ENCODE peak calls at places on chromosomes 16 and 17, in eight cellular contexts. One of them, this sample, is unnamed.

GRCh38 chr16:90081606-90081970 is 4.5 kb upstream of the PRDM7 start:
- DNase-seq in tibial nerve: no peak
- DNase-seq in endothelial cell of umbilical vein: no peak
- DNase-seq in upper lobe of left lung: no peak
- DNase-seq in body of pancreas: no peak
- DNase-seq in prostate gland: no peak
- DNase-seq in Peyer's patch: no peak
- DNase-seq in transverse colon: no peak
- DNase-seq in this sample: no peak

GRCh38 chr17:32303861-32304288 is 38.1 kb downstream of the C17orf75 start:
- DNase-seq in tibial nerve: no peak
- DNase-seq in endothelial cell of umbilical vein: no peak
- DNase-seq in upper lobe of left lung: no peak
- DNase-seq in body of pancreas: no peak
- DNase-seq in prostate gland: no peak
- DNase-seq in Peyer's patch: no peak
- DNase-seq in transverse colon: no peak
- DNase-seq in this sample: no peak

GRCh38 chr17:73841431-73842060 is 197.3 kb upstream of the SDK2 start:
- DNase-seq in tibial nerve: no peak
- DNase-seq in endothelial cell of umbilical vein: no peak
- DNase-seq in upper lobe of left lung: no peak
- DNase-seq in body of pancreas: no peak
- DNase-seq in prostate gland: no peak
- DNase-seq in Peyer's patch: no peak
- DNase-seq in transverse colon: peak; percentile 14
- DNase-seq in this sample: no peak

GRCh38 chr17:27502526-27503324 is 46.5 kb downstream of the KSR1 start:
- DNase-seq in tibial nerve: no peak
- DNase-seq in endothelial cell of umbilical vein: no peak
- DNase-seq in upper lobe of left lung: no peak
- DNase-seq in body of pancreas: peak; percentile 27
- DNase-seq in prostate gland: no peak
- DNase-seq in Peyer's patch: no peak
- DNase-seq in transverse colon: no peak
- DNase-seq in this sample: no peak

GRCh38 chr17:29149431-29150064 is 30.6 kb downstream of the MYO18A start:
- DNase-seq in tibial nerve: no peak
- DNase-seq in endothelial cell of umbilical vein: no peak
- DNase-seq in upper lobe of left lung: peak; percentile 45
- DNase-seq in body of pancreas: no peak
- DNase-seq in prostate gland: peak; percentile 48
- DNase-seq in Peyer's patch: no peak
- DNase-seq in transverse colon: peak; percentile 33
- DNase-seq in this sample: no peak

GRCh38 chr17:80475949-80476876 is at the start of gene NPTX1:
- DNase-seq in tibial nerve: no peak
- DNase-seq in endothelial cell of umbilical vein: peak; percentile 16
- DNase-seq in upper lobe of left lung: no peak
- DNase-seq in body of pancreas: no peak
- DNase-seq in prostate gland: no peak
- DNase-seq in Peyer's patch: no peak
- DNase-seq in transverse colon: no peak
- DNase-seq in this sample: no peak

GRCh38 chr16:89037261-89038152 is 56.1 kb upstream of the ACSF3 start:
- DNase-seq in tibial nerve: no peak
- DNase-seq in endothelial cell of umbilical vein: peak; percentile 24
- DNase-seq in upper lobe of left lung: no peak
- DNase-seq in body of pancreas: no peak
- DNase-seq in prostate gland: no peak
- DNase-seq in Peyer's patch: no peak
- DNase-seq in transverse colon: no peak
- DNase-seq in this sample: no peak

GRCh38 chr17:28570716-28571254 is 539 bp downstream of the PIGS start:
- DNase-seq in tibial nerve: no peak
- DNase-seq in endothelial cell of umbilical vein: peak; percentile 37
- DNase-seq in upper lobe of left lung: peak; percentile 64
- DNase-seq in body of pancreas: no peak
- DNase-seq in prostate gland: peak; percentile 55
- DNase-seq in Peyer's patch: peak; percentile 65
- DNase-seq in transverse colon: peak; percentile 53
- DNase-seq in this sample: peak; percentile 48

GRCh38 chr17:48908853-48909394 is 717 bp downstream of the UBE2Z start:
- DNase-seq in tibial nerve: peak; percentile 49
- DNase-seq in endothelial cell of umbilical vein: peak; percentile 89
- DNase-seq in upper lobe of left lung: peak; percentile 87
- DNase-seq in body of pancreas: peak; percentile 70
- DNase-seq in prostate gland: peak; percentile 65
- DNase-seq in Peyer's patch: peak; percentile 77
- DNase-seq in transverse colon: peak; percentile 81
- DNase-seq in this sample: peak; percentile 69

GRCh38 chr16:90047714-90048346 is 28.6 kb upstream of the DBNDD1 start:
- DNase-seq in tibial nerve: no peak
- DNase-seq in endothelial cell of umbilical vein: no peak
- DNase-seq in upper lobe of left lung: peak; percentile 17
- DNase-seq in body of pancreas: no peak
- DNase-seq in prostate gland: no peak
- DNase-seq in Peyer's patch: no peak
- DNase-seq in transverse colon: no peak
- DNase-seq in this sample: no peak

GRCh38 chr17:42849451-42850157 is 1.4 kb upstream of the AOC3 start:
- DNase-seq in tibial nerve: no peak
- DNase-seq in endothelial cell of umbilical vein: no peak
- DNase-seq in upper lobe of left lung: no peak
- DNase-seq in body of pancreas: no peak
- DNase-seq in prostate gland: no peak
- DNase-seq in Peyer's patch: peak; percentile 61
- DNase-seq in transverse colon: no peak
- DNase-seq in this sample: no peak

GRCh38 chr17:52420555-52421078 is 262.1 kb upstream of the CA10 start:
- DNase-seq in tibial nerve: no peak
- DNase-seq in endothelial cell of umbilical vein: no peak
- DNase-seq in upper lobe of left lung: no peak
- DNase-seq in body of pancreas: no peak
- DNase-seq in prostate gland: no peak
- DNase-seq in Peyer's patch: no peak
- DNase-seq in transverse colon: no peak
- DNase-seq in this sample: no peak

GRCh38 chr16:14186954-14187306 is 115.8 kb downstream of the MRTFB start:
- DNase-seq in tibial nerve: no peak
- DNase-seq in endothelial cell of umbilical vein: peak; percentile 16
- DNase-seq in upper lobe of left lung: no peak
- DNase-seq in body of pancreas: no peak
- DNase-seq in prostate gland: no peak
- DNase-seq in Peyer's patch: no peak
- DNase-seq in transverse colon: no peak
- DNase-seq in this sample: no peak

GRCh38 chr16:49828545-49829267 is 27.2 kb downstream of the ZNF423 start:
- DNase-seq in tibial nerve: peak; percentile 24
- DNase-seq in endothelial cell of umbilical vein: no peak
- DNase-seq in upper lobe of left lung: no peak
- DNase-seq in body of pancreas: no peak
- DNase-seq in prostate gland: no peak
- DNase-seq in Peyer's patch: no peak
- DNase-seq in transverse colon: no peak
- DNase-seq in this sample: no peak
- TF ChIP-seq POLR2A in tibial nerve: no peak
- TF ChIP-seq POLR2A in endothelial cell of umbilical vein: no peak
- TF ChIP-seq POLR2A in upper lobe of left lung: no peak
- TF ChIP-seq POLR2A in body of pancreas: no peak
- TF ChIP-seq POLR2A in prostate gland: no peak
- TF ChIP-seq POLR2A in Peyer's patch: no peak
- TF ChIP-seq POLR2A in transverse colon: no peak
- TF ChIP-seq POLR2A in this sample: no peak

GRCh38 chr16:73058221-73058615 is 10.3 kb upstream of the ZFHX3 start:
- DNase-seq in tibial nerve: no peak
- DNase-seq in endothelial cell of umbilical vein: peak; percentile 45
- DNase-seq in upper lobe of left lung: no peak
- DNase-seq in body of pancreas: peak; percentile 59
- DNase-seq in prostate gland: no peak
- DNase-seq in Peyer's patch: peak; percentile 72
- DNase-seq in transverse colon: peak; percentile 58
- DNase-seq in this sample: peak; percentile 71

GRCh38 chr16:73056911-73057310 is 9.0 kb upstream of the ZFHX3 start:
- DNase-seq in tibial nerve: no peak
- DNase-seq in endothelial cell of umbilical vein: no peak
- DNase-seq in upper lobe of left lung: no peak
- DNase-seq in body of pancreas: no peak
- DNase-seq in prostate gland: no peak
- DNase-seq in Peyer's patch: no peak
- DNase-seq in transverse colon: no peak
- DNase-seq in this sample: no peak

GRCh38 chr16:73058616-73059409 is 10.9 kb upstream of the ZFHX3 start:
- DNase-seq in tibial nerve: no peak
- DNase-seq in endothelial cell of umbilical vein: peak; percentile 61
- DNase-seq in upper lobe of left lung: no peak
- DNase-seq in body of pancreas: peak; percentile 48
- DNase-seq in prostate gland: no peak
- DNase-seq in Peyer's patch: peak; percentile 60
- DNase-seq in transverse colon: no peak
- DNase-seq in this sample: no peak

GRCh38 chr16:73056383-73056782 is 8.5 kb upstream of the ZFHX3 start:
- DNase-seq in tibial nerve: no peak
- DNase-seq in endothelial cell of umbilical vein: no peak
- DNase-seq in upper lobe of left lung: no peak
- DNase-seq in body of pancreas: no peak
- DNase-seq in prostate gland: no peak
- DNase-seq in Peyer's patch: no peak
- DNase-seq in transverse colon: no peak
- DNase-seq in this sample: no peak

DNA sequence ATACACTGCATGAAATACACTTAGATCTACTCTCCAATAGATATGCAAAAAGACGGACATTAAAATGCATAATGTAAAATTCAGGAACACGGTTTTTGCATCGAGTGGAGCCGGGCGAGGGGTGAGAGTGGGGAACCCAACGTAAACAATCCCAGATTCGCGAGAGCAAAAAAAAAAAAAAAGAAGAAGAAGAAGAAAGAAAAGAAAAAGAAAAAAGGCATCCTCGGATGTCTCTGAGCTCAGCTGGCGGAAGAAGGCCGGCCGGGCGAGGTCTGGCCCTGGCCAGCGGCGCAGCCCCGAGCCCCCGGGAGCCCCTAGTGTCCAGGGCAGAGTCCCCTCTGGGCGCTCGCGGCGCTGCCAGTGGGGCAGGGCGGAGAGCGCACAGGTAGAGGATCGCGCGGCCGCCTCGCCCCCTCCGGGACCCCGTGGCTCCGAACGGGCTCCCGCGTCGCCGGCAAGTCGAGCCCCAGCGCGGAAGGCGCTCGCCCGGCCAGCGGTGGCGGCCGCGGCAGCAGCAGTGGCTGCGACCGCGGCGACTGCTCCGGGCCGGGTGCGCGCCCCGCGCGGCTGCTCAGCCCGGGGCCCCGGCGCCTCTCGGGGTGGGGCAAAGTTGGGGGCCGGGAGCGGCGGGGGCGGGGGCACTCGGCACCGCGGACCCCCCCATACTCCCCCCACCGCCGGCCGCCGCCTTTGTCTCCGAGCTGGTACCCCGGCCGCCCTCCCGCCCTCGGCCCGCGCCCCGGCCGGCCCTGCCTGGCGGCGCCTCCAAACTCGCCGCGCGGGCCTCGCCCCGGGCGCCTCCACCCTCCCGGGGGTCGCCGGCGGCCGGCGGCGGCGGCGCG is 9.7 kb upstream of the ZFHX3 start:
- DNase-seq in tibial nerve: no peak
- DNase-seq in endothelial cell of umbilical vein: peak; percentile 52
- DNase-seq in upper lobe of left lung: no peak
- DNase-seq in body of pancreas: peak; percentile 38
- DNase-seq in prostate gland: no peak
- DNase-seq in Peyer's patch: peak; percentile 67
- DNase-seq in transverse colon: no peak
- DNase-seq in this sample: no peak
- TF ChIP-seq POLR2A in tibial nerve: peak; percentile 41
- TF ChIP-seq POLR2A in endothelial cell of umbilical vein: peak; percentile 53
- TF ChIP-seq POLR2A in upper lobe of left lung: peak; percentile 68
- TF ChIP-seq POLR2A in body of pancreas: peak; percentile 36
- TF ChIP-seq POLR2A in prostate gland: peak; percentile 49
- TF ChIP-seq POLR2A in Peyer's patch: no peak
- TF ChIP-seq POLR2A in transverse colon: peak; percentile 34
- TF ChIP-seq POLR2A in this sample: no peak

GRCh38 chr16:694187-694862 is 4.1 kb upstream of the WDR24 start:
- DNase-seq in tibial nerve: no peak
- DNase-seq in endothelial cell of umbilical vein: no peak
- DNase-seq in upper lobe of left lung: no peak
- DNase-seq in body of pancreas: no peak
- DNase-seq in prostate gland: no peak
- DNase-seq in Peyer's patch: no peak
- DNase-seq in transverse colon: no peak
- DNase-seq in this sample: no peak

GRCh38 chr16:693364-693763 is 3.2 kb upstream of the WDR24 start:
- DNase-seq in tibial nerve: no peak
- DNase-seq in endothelial cell of umbilical vein: no peak
- DNase-seq in upper lobe of left lung: no peak
- DNase-seq in body of pancreas: no peak
- DNase-seq in prostate gland: no peak
- DNase-seq in Peyer's patch: no peak
- DNase-seq in transverse colon: no peak
- DNase-seq in this sample: no peak

GRCh38 chr16:694863-695354 is 4.7 kb upstream of the WDR24 start:
- DNase-seq in tibial nerve: no peak
- DNase-seq in endothelial cell of umbilical vein: no peak
- DNase-seq in upper lobe of left lung: no peak
- DNase-seq in body of pancreas: no peak
- DNase-seq in prostate gland: no peak
- DNase-seq in Peyer's patch: no peak
- DNase-seq in transverse colon: no peak
- DNase-seq in this sample: no peak

GRCh38 chr16:693766-694165 is 3.6 kb upstream of the WDR24 start:
- DNase-seq in tibial nerve: no peak
- DNase-seq in endothelial cell of umbilical vein: no peak
- DNase-seq in upper lobe of left lung: no peak
- DNase-seq in body of pancreas: no peak
- DNase-seq in prostate gland: no peak
- DNase-seq in Peyer's patch: no peak
- DNase-seq in transverse colon: no peak
- DNase-seq in this sample: no peak

GRCh38 chr16:695355-696089 is 5.3 kb upstream of the WDR24 start:
- DNase-seq in tibial nerve: no peak
- DNase-seq in endothelial cell of umbilical vein: no peak
- DNase-seq in upper lobe of left lung: no peak
- DNase-seq in body of pancreas: peak; percentile 33
- DNase-seq in prostate gland: no peak
- DNase-seq in Peyer's patch: peak; percentile 87
- DNase-seq in transverse colon: peak; percentile 91
- DNase-seq in this sample: peak; percentile 80
- TF ChIP-seq POLR2A in tibial nerve: no peak
- TF ChIP-seq POLR2A in endothelial cell of umbilical vein: no peak
- TF ChIP-seq POLR2A in upper lobe of left lung: no peak
- TF ChIP-seq POLR2A in body of pancreas: no peak
- TF ChIP-seq POLR2A in prostate gland: no peak
- TF ChIP-seq POLR2A in Peyer's patch: peak; percentile 19
- TF ChIP-seq POLR2A in transverse colon: peak; percentile 24
- TF ChIP-seq POLR2A in this sample: peak; percentile 41

GRCh38 chr17:65054602-65055001 is 1.9 kb downstream of the GNA13 start:
- DNase-seq in tibial nerve: no peak
- DNase-seq in endothelial cell of umbilical vein: no peak
- DNase-seq in upper lobe of left lung: no peak
- DNase-seq in body of pancreas: no peak
- DNase-seq in prostate gland: no peak
- DNase-seq in Peyer's patch: no peak
- DNase-seq in transverse colon: no peak
- DNase-seq in this sample: no peak
- TF ChIP-seq POLR2A in tibial nerve: no peak
- TF ChIP-seq POLR2A in endothelial cell of umbilical vein: no peak
- TF ChIP-seq POLR2A in upper lobe of left lung: no peak
- TF ChIP-seq POLR2A in body of pancreas: no peak
- TF ChIP-seq POLR2A in prostate gland: no peak
- TF ChIP-seq POLR2A in Peyer's patch: peak; percentile 61
- TF ChIP-seq POLR2A in transverse colon: no peak
- TF ChIP-seq POLR2A in this sample: no peak

GRCh38 chr16:66406534-66407368 is 20.3 kb upstream of the BEAN1 start:
- DNase-seq in tibial nerve: peak; percentile 94
- DNase-seq in endothelial cell of umbilical vein: peak; percentile 75
- DNase-seq in upper lobe of left lung: peak; percentile 89
- DNase-seq in body of pancreas: peak; percentile 85
- DNase-seq in prostate gland: peak; percentile 80
- DNase-seq in Peyer's patch: peak; percentile 88
- DNase-seq in transverse colon: peak; percentile 87
- DNase-seq in this sample: peak; percentile 74
- TF ChIP-seq POLR2A in tibial nerve: no peak
- TF ChIP-seq POLR2A in endothelial cell of umbilical vein: peak; percentile 76
- TF ChIP-seq POLR2A in upper lobe of left lung: no peak
- TF ChIP-seq POLR2A in body of pancreas: no peak
- TF ChIP-seq POLR2A in prostate gland: no peak
- TF ChIP-seq POLR2A in Peyer's patch: no peak
- TF ChIP-seq POLR2A in transverse colon: no peak
- TF ChIP-seq POLR2A in this sample: no peak